ENCODE peak calls at places on chromosomes 12 and 14, in four cellular contexts. M, Q, V and E are unnamed samples.

GRCh38 chr14:23661542-23661941 is 25.4 kb downstream of the DHRS2 start:
- DNase-seq in Q (no peak), M (no peak), V (no peak), E (no peak)

GRCh38 chr14:90061849-90062794 is at the start of gene KCNK13:
- DNase-seq in V (no peak), Q (no peak), M (no peak), E (peak; percentile 25)

GRCh38 chr14:55336161-55336560 is 64.9 kb downstream of the FBXO34 start:
- DNase-seq in Q (no peak), V (no peak), M (no peak), E (no peak)

GRCh38 chr12:83850531-83850930 is 1062.1 kb downstream of the SLC6A15 start:
- DNase-seq in Q (no peak), M (no peak), V (no peak), E (no peak)

GRCh38 chr12:111546171-111546570 is 52.9 kb downstream of the ATXN2 start:
- DNase-seq in M (no peak), Q (no peak), V (no peak), E (no peak)

GRCh38 chr12:123705935-123706334 is 6.2 kb upstream of the ATP6V0A2 start:
- DNase-seq in V (no peak), Q (peak; percentile 12), M (no peak), E (peak; percentile 26)

GRCh38 chr14:28742171-28742846 is 24.3 kb upstream of the FOXG1 start:
- DNase-seq in M (no peak), Q (no peak), V (no peak), E (no peak)

GRCh38 chr12:70733385-70733784 is 96.2 kb upstream of the PTPRB start:
- DNase-seq in V (peak; percentile 72), M (peak; percentile 5), Q (peak; percentile 63), E (peak; percentile 64)

GRCh38 chr12:110796952-110797351 is 49.8 kb upstream of the CCDC63 start:
- DNase-seq in V (peak; percentile 61), M (no peak), Q (no peak), E (no peak)

GRCh38 chr14:45258073-45258472 is 5.1 kb upstream of the MIS18BP1 start:
- DNase-seq in V (no peak), M (no peak), Q (no peak), E (no peak)

GRCh38 chr12:92503977-92504966 is 198.5 kb upstream of the PLEKHG7 start:
- DNase-seq in V (no peak), M (no peak), Q (peak; percentile 45), E (no peak)

GRCh38 chr14:79659995-79660975 is 551.0 kb downstream of the DIO2 start:
- DNase-seq in Q (no peak), V (no peak), M (peak; percentile 40), E (no peak)

GRCh38 chr14:52351561-52352491 is 37.7 kb downstream of the PTGER2 start:
- DNase-seq in V (no peak), Q (no peak), M (peak; percentile 19), E (no peak)

GRCh38 chr12:15472036-15472435 is 149.7 kb downstream of the PTPRO start:
- DNase-seq in Q (no peak), M (no peak), V (no peak), E (no peak)

GRCh38 chr14:63614964-63615363 is 26.7 kb downstream of the WDR89 start:
- DNase-seq in V (no peak), Q (no peak), M (no peak), E (no peak)

GRCh38 chr12:25110260-25110659 is 84.7 kb downstream of the DNAI7 start:
- DNase-seq in V (no peak), Q (no peak), M (no peak), E (no peak)

GRCh38 chr14:31479026-31479425 is 8.8 kb downstream of the GPR33 start:
- DNase-seq in V (no peak), Q (no peak), M (no peak), E (no peak)

GRCh38 chr14:43341921-43342320 is 1165.2 kb downstream of the FSCB start:
- DNase-seq in V (no peak), Q (no peak), M (no peak), E (no peak)

DNA sequence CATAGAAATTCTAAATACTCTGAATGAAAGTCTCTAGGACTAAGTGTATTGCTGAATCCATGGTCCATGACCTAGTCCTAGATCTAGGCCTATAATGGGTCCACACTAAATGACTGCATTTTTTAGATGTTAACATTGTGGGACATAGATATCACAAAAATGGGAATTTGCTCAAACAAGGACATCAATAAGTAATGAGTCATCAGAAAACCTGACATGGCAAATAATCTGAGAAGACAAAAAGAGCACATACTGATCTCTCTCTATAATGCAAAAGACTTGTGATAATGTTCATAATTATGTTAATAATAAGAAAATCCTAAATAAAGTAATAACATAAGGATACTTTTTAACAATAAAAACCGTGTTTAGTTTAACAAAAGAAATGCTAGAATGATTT is 1168.4 kb downstream of the FSCB start:
- DNase-seq in V (no peak), Q (no peak), M (no peak), E (no peak)
- TF ChIP-seq TARDBP in V (no peak), Q (no peak), M (no peak), E (no peak)

GRCh38 chr14:92459479-92460421 is 53.8 kb upstream of the RIN3 start:
- DNase-seq in V (no peak), M (no peak), Q (no peak), E (no peak)
- TF ChIP-seq FOXK2 in V (no peak), M (no peak), Q (no peak), E (no peak)

GRCh38 chr12:108930155-108930554 is 50.3 kb downstream of the DAO start:
- DNase-seq in V (no peak), M (peak; percentile 35), Q (no peak), E (no peak)

GRCh38 chr12:108933950-108934349 is 54.1 kb downstream of the DAO start:
- DNase-seq in Q (no peak), M (no peak), V (no peak), E (no peak)

GRCh38 chr12:108928695-108929094 is 48.8 kb downstream of the DAO start:
- DNase-seq in Q (no peak), M (no peak), V (no peak), E (no peak)

GRCh38 chr12:108935165-108935564 is 55.3 kb downstream of the DAO start:
- DNase-seq in M (peak; percentile 33), V (no peak), Q (no peak), E (no peak)

GRCh38 chr12:108930756-108931155 is 50.9 kb downstream of the DAO start:
- DNase-seq in M (no peak), Q (no peak), V (no peak), E (no peak)
- TF ChIP-seq TARDBP in M (no peak), Q (no peak), V (no peak), E (no peak)

GRCh38 chr12:113134521-113134951 is 1.0 kb downstream of the RASAL1 start:
- DNase-seq in M (no peak), V (no peak), Q (no peak), E (no peak)
- TF ChIP-seq FOXK2 in M (no peak), V (no peak), Q (no peak), E (no peak)

GRCh38 chr14:103280278-103280917 is 53.6 kb upstream of the EIF5 start:
- DNase-seq in Q (no peak), V (no peak), M (no peak), E (no peak)
- TF ChIP-seq TARDBP in Q (no peak), V (no peak), M (no peak), E (no peak)